ENCODE peak calls at places on chromosomes 12 and 14, in seven cellular contexts. E is activated T-cell treated with anti-CD3 and anti-CD28 coated beads for 1 hour; J is stimulated activated naive CD8-positive, alpha-beta T cell treated with anti-CD3 and anti-CD28 coated beads, Interleukin-15, amount 100 ng/mL, for 72 hours; O is right atrium auricular region; S is central memory CD4-positive, alpha-beta T cell; P is lower lobe of right lung; B is transverse colon. T is an unnamed sample.

GRCh38 chr14:63248211-63248610 is 44.0 kb downstream of the RHOJ start:
- DNase-seq in E (no peak), J (no peak), O (no peak), S (no peak), P (no peak), B (no peak), T (no peak)

GRCh38 chr14:92645841-92646478 is 102.5 kb downstream of the LGMN start:
- DNase-seq in E (no peak), J (no peak), O (no peak), S (no peak), P (no peak), B (no peak), T (no peak)

GRCh38 chr12:50786498-50787231 is 22.8 kb downstream of the ATF1 start:
- DNase-seq in E (no peak), J (no peak), O (no peak), S (no peak), P (no peak), B (no peak), T (no peak)

GRCh38 chr12:12319501-12320322 is 30.3 kb downstream of the MANSC1 start:
- DNase-seq in E (no peak), J (no peak), O (no peak), S (no peak), P (no peak), B (peak), T (no peak)

GRCh38 chr14:69716483-69717187 is 50.3 kb upstream of the SRSF5 start:
- DNase-seq in E (no peak), J (peak), O (no peak), S (peak), P (no peak), B (peak), T (peak)

GRCh38 chr12:26767865-26768264 is 65.1 kb downstream of the ITPR2 start:
- DNase-seq in E (no peak), J (no peak), O (no peak), S (no peak), P (no peak), B (no peak), T (no peak)

GRCh38 chr14:90791481-90791880 is 24.7 kb downstream of the TTC7B start:
- DNase-seq in E (no peak), J (no peak), O (no peak), S (no peak), P (no peak), B (no peak), T (no peak)

GRCh38 chr12:11875414-11875935 is 195.3 kb upstream of the BCL2L14 start:
- DNase-seq in E (no peak), J (peak), O (no peak), S (no peak), P (no peak), B (no peak), T (peak)

GRCh38 chr12:47820631-47821345 is 1.1 kb upstream of the HDAC7 start:
- DNase-seq in E (no peak), J (no peak), O (peak), S (no peak), P (peak), B (peak), T (no peak)

GRCh38 chr14:22122227-22123187 is 448.9 kb upstream of the OR4E1 start:
- DNase-seq in E (no peak), J (no peak), O (no peak), S (peak), P (no peak), B (peak), T (no peak)

GRCh38 chr12:124568431-124569374 is 1.3 kb upstream of the NCOR2 start:
- DNase-seq in E (no peak), J (no peak), O (peak), S (no peak), P (peak), B (peak), T (peak)

GRCh38 chr12:105256921-105257320 is 20.9 kb upstream of the APPL2 start:
- DNase-seq in E (no peak), J (no peak), O (no peak), S (no peak), P (no peak), B (no peak), T (no peak)

GRCh38 chr14:42469637-42470426 is 863.2 kb downstream of the LRFN5 start:
- DNase-seq in E (no peak), J (no peak), O (no peak), S (no peak), P (no peak), B (no peak), T (no peak)

GRCh38 chr12:79223761-79224160 is 359.2 kb downstream of the SYT1 start:
- DNase-seq in E (no peak), J (no peak), O (no peak), S (no peak), P (no peak), B (no peak), T (no peak)

GRCh38 chr14:55582741-55583140 is 2.7 kb downstream of the KTN1 start:
- DNase-seq in E (no peak), J (no peak), O (no peak), S (no peak), P (no peak), B (no peak), T (no peak)

GRCh38 chr12:64669270-64669842 is 59.1 kb downstream of the RASSF3 start:
- DNase-seq in E (no peak), J (no peak), O (no peak), S (peak), P (peak), B (peak), T (no peak)